ENCODE peak calls at places on chromosomes 2 and 18, in six cellular contexts. Y, A, V, N, H and P are unnamed samples.

GRCh38 chr2:230124235-230124634 is 55.5 kb upstream of the SLC16A14 start:
- DNase-seq in H (no peak), Y (no peak), N (no peak), V (no peak), A (no peak), P (no peak)

GRCh38 chr2:203498161-203498560 is 36.9 kb downstream of the RAPH1 start:
- DNase-seq in H (no peak), A (no peak), N (peak; percentile 76), V (no peak), Y (no peak), P (no peak)

GRCh38 chr18:51255694-51256093 is 58.2 kb upstream of the MEX3C start:
- DNase-seq in N (no peak), Y (no peak), A (no peak), H (no peak), V (no peak), P (no peak)

GRCh38 chr2:8572712-8573233 is 109.1 kb upstream of the ID2 start:
- DNase-seq in N (no peak), Y (no peak), V (no peak), A (no peak), H (no peak), P (no peak)

GRCh38 chr2:203566161-203566560 is 31.1 kb upstream of the RAPH1 start:
- DNase-seq in H (no peak), N (no peak), Y (no peak), A (no peak), V (no peak), P (no peak)

GRCh38 chr2:227456772-227457171 is 15.2 kb upstream of the AGFG1 start:
- DNase-seq in A (no peak), N (no peak), H (no peak), Y (no peak), V (no peak), P (no peak)

GRCh38 chr2:47174731-47175361 is 19.7 kb upstream of the STPG4 start:
- DNase-seq in H (peak; percentile 72), A (no peak), Y (peak; percentile 49), V (peak; percentile 38), N (peak; percentile 52), P (no peak)

GRCh38 chr2:62941413-62941812 is 109.2 kb upstream of the OTX1 start:
- DNase-seq in Y (no peak), N (no peak), A (no peak), V (no peak), H (no peak), P (no peak)

GRCh38 chr2:122238006-122238559 is 482.6 kb downstream of the TSN start:
- DNase-seq in H (no peak), Y (no peak), V (no peak), A (no peak), N (no peak), P (no peak)

GRCh38 chr18:13510594-13510993 is 215.8 kb downstream of the FAM210A start:
- DNase-seq in N (no peak), V (no peak), A (no peak), H (no peak), Y (no peak), P (no peak)

GRCh38 chr2:214265991-214266489 is 144.8 kb upstream of the VWC2L start:
- DNase-seq in N (no peak), Y (no peak), A (no peak), H (no peak), V (no peak), P (no peak)

GRCh38 chr2:238716585-238716984 is 131.3 kb upstream of the TWIST2 start:
- DNase-seq in V (no peak), A (no peak), Y (no peak), H (no peak), N (no peak), P (no peak)

GRCh38 chr2:8149985-8150547 is 531.8 kb upstream of the ID2 start:
- DNase-seq in N (no peak), V (no peak), A (no peak), Y (no peak), H (no peak), P (no peak)

GRCh38 chr2:45598545-45598944 is 12.5 kb downstream of the SRBD1 start:
- DNase-seq in N (no peak), H (no peak), V (no peak), A (no peak), Y (no peak), P (no peak)

GRCh38 chr2:191244350-191244749 is 854 bp upstream of the MYO1B start:
- DNase-seq in V (no peak), A (no peak), Y (no peak), N (no peak), H (no peak), P (no peak)
- H3K4me3 ChIP-seq in V (no peak overlapping the region), A (no peak overlapping the region), Y (no peak overlapping the region), N (peak overlapping the region; percentile 81), H (no peak overlapping the region), P (no peak overlapping the region)

DNA sequence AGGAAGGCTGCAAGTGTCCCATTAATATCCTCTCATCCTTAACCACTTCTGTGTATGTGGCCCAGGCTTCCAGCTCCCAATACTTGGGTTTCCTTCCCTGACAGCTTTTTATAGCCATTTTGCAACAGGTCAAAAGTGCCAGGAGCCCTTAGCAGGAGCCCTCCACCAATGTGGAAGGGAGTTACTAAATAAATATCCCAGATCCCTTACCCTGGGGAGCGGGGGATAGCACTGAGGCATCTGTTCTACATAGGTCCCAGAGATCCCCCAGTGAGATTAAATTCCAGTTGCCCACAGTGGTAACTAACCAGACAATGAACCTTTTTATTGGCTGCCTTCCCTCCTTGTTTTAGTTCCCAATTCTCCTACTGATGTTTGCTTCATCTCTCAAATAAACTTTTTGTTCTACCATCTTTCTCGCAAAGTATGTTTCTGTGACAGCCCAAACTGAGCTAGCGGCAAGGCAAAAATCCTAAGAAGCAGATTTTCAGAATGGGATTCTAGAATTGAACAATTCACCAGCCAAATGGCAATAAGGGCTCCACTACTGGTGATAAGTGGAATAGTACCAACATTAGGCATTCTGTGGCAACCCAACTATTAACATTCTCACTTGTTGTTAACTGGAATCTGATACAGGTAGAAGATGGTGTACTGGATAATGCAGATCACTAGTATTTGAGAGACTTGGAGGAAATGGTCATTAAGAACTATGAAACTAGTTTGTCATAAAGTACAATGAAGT is 83.9 kb upstream of the MAPRE2 start:
- DNase-seq in V (no peak), A (no peak), Y (peak; percentile 91), N (no peak), H (no peak), P (no peak)
- TF ChIP-seq YY1 in V (no peak), A (no peak), Y (no peak), N (no peak), H (no peak), P (no peak)

DNA sequence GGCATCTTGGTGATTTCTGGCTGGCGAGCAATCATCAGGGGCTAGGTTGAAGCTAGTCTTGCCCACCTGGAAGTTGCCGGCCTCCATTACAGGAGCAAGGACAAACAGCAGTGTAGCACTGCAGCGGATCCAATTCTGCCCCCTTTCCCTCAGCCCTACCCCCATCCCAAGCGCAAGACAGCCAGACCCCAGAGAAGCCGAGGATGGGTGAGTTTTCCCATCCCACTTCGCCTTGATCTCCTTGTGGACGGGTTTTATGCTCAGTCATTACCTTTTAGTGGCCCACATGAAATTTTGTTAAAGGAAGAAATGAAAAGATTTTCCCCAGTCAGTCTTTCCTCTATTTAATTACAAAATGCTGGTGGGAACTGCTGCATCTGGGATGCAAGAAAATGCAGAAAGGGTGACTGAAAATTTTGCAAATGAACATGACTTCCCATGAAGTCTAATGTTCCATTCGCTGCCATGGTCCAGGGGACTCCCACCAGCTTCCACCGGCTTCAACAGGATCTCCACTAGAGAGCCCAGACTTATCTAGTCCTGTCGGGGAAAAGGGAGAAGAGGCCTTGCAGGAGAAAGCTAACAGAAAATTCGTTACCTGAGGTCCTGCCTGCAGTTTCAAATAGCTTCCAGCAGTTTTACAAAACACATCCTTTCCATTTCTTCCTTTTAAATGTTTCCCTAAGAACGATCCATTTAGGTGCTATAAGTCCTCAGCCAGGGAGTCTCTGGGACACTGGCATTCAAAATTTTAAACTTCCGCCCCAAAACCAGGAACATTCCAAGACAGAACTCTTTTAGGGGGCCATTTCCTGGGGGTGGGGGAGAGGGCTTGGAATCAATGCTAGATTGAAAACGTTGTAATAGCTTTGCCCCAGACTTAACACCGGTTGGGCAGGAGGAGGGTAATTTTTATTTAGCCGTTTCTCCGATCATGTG is 1.9 kb upstream of the HOXD9 start:
- DNase-seq in H (no peak), V (no peak), A (no peak), N (no peak), Y (no peak), P (no peak)
- H3K4me3 ChIP-seq in H (no peak overlapping the region), V (no peak overlapping the region), A (no peak overlapping the region), N (no peak overlapping the region), Y (no peak overlapping the region), P (no peak overlapping the region)

GRCh38 chr2:57497489-57498096 is 549.0 kb upstream of the VRK2 start:
- DNase-seq in H (peak; percentile 49), A (peak; percentile 4), Y (peak; percentile 50), N (peak; percentile 41), V (peak; percentile 35), P (peak; percentile 43)
- TF ChIP-seq YY1 in H (no peak), A (peak; percentile 54), Y (no peak), N (no peak), V (no peak), P (no peak)

GRCh38 chr18:24987933-24988840 is 363.8 kb downstream of the ZNF521 start:
- DNase-seq in N (no peak), Y (no peak), A (no peak), H (no peak), V (no peak), P (no peak)

GRCh38 chr18:24985616-24986015 is 366.4 kb downstream of the ZNF521 start:
- DNase-seq in N (no peak), V (no peak), H (no peak), Y (no peak), A (no peak), P (no peak)

GRCh38 chr18:24987271-24987932 is 364.6 kb downstream of the ZNF521 start:
- DNase-seq in Y (no peak), A (no peak), H (no peak), N (no peak), V (peak; percentile 6), P (no peak)

GRCh38 chr18:24983566-24983965 is 368.4 kb downstream of the ZNF521 start:
- DNase-seq in N (no peak), Y (no peak), V (no peak), H (no peak), A (no peak), P (no peak)

GRCh38 chr18:24986611-24987270 is 365.2 kb downstream of the ZNF521 start:
- DNase-seq in Y (no peak), V (no peak), N (no peak), A (no peak), H (no peak), P (no peak)
- H3K4me3 ChIP-seq in Y (no peak overlapping the region), V (no peak overlapping the region), N (no peak overlapping the region), A (no peak overlapping the region), H (no peak overlapping the region), P (no peak overlapping the region)

DNA sequence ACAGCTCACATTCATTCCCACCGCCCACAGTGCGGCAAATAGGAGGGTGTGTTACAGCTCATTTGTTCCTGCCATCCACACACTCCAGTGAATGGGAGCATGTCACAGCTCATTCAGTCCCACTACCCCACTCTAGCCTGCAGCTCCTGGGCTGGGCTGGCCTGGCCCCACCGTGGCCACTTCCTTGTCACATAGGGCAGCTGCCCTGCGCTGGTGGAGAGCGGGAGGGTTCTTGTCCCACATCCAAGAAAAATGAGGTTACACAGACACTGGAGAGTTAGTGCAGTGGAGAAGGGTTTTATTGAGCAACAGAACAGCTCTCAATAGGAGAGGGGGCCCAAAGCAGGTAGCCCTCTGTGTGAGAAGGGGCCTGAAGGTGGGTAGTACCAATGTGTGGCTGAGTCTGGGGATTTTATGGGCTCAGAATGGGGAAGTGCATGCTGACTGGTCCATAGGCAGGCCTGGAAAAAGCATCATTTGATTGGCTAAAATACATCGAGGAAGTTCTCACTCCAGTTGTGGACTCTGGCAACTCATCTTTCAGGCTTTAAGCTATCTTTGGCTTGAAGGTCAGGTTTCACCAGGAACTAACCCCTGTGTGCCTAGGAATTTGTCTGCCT is 249.7 kb downstream of the ETAA1 start:
- DNase-seq in Y (no peak), V (no peak), A (no peak), N (no peak), H (no peak), P (no peak)
- TF ChIP-seq YY1 in Y (no peak), V (no peak), A (no peak), N (no peak), H (no peak), P (no peak)